ENCODE peak calls at places on chromosome 12, in ten cellular contexts. J is fibroblast of the aortic adventitia, U is tibial nerve, T is astrocyte of the spinal cord, R is cardiac muscle cell, W is A549, L is Panc1, S is suprapubic skin, V is colonic mucosa, P is PC-3. F is an unnamed sample.
A peak's percentile ranks its signal among the peaks of the same experiment; 100 is the strongest.

GRCh38 chr12:57740656-57741412 is 2.3 kb upstream of the AGAP2 start:
- DNase-seq in J (no peak), U (no peak), T (no peak), R (no peak), W (no peak), L (no peak), S (no peak), V (no peak), P (no peak), F (no peak)

GRCh38 chr12:120903818-120904773 is at the start of gene SPPL3:
- DNase-seq in J (peak; percentile 68), U (peak; percentile 89), T (peak; percentile 86), R (peak; percentile 93), W (peak; percentile 87), L (no peak), S (peak; percentile 94), V (peak; percentile 96), P (peak; percentile 88), F (peak; percentile 92)

GRCh38 chr12:107359382-107359781 is 266.0 kb upstream of the CRY1 start:
- DNase-seq in J (no peak), U (no peak), T (peak; percentile 79), R (peak; percentile 1), W (no peak), L (no peak), S (no peak), V (no peak), P (peak; percentile 76), F (no peak)

GRCh38 chr12:78278706-78279105 is 448.0 kb downstream of the NAV3 start:
- DNase-seq in J (no peak), U (no peak), T (no peak), R (no peak), W (no peak), L (no peak), S (no peak), V (no peak), P (no peak), F (no peak)

GRCh38 chr12:14187966-14188365 is 177.5 kb upstream of the ATF7IP start:
- DNase-seq in J (no peak), U (no peak), T (no peak), R (no peak), W (no peak), L (no peak), S (no peak), V (no peak), P (no peak), F (no peak)

GRCh38 chr12:101596172-101596571 is 1.4 kb downstream of the MYBPC1 start:
- DNase-seq in J (no peak), U (no peak), T (no peak), R (no peak), W (no peak), L (no peak), S (no peak), V (no peak), P (no peak), F (no peak)

GRCh38 chr12:98582093-98582492 is 11.4 kb upstream of the SLC25A3 start:
- DNase-seq in J (no peak), U (no peak), T (no peak), R (peak; percentile 20), W (no peak), L (no peak), S (no peak), V (no peak), P (peak; percentile 70), F (no peak)

GRCh38 chr12:6553051-6553868 is 2.6 kb downstream of the IFFO1 start:
- DNase-seq in J (peak; percentile 86), U (peak; percentile 49), T (peak; percentile 71), R (peak; percentile 80), W (no peak), L (no peak), S (no peak), V (no peak), P (no peak), F (no peak)

GRCh38 chr12:42442888-42443287 is 116.9 kb downstream of the PPHLN1 start:
- DNase-seq in J (no peak), U (no peak), T (no peak), R (no peak), W (no peak), L (no peak), S (no peak), V (no peak), P (no peak), F (no peak)
- H3K4me3 ChIP-seq in J (no peak overlapping the region), U (no peak overlapping the region), T (no peak overlapping the region), R (no peak overlapping the region), W (no peak overlapping the region), L (no peak overlapping the region), S (no peak overlapping the region), V (no peak overlapping the region), P (no peak overlapping the region), F (no peak overlapping the region)

GRCh38 chr12:102950107-102950949 is 7.1 kb upstream of the ASCL1 start:
- DNase-seq in J (no peak), U (no peak), T (no peak), R (no peak), W (no peak), L (no peak), S (no peak), V (no peak), P (no peak), F (no peak)
- TF ChIP-seq CTCF in J (no peak), U (no peak), T (no peak), R (no peak), W (no peak), L (peak; percentile 42), S (no peak), V (no peak), P (no peak), F (no peak)

GRCh38 chr12:128365831-128366231 is 98.9 kb downstream of the TMEM132C start:
- DNase-seq in J (no peak), U (no peak), T (no peak), R (peak; percentile 2), W (no peak), L (no peak), S (no peak), V (no peak), P (no peak), F (no peak)
- H3K4me3 ChIP-seq in J (no peak overlapping the region), U (no peak overlapping the region), T (no peak overlapping the region), R (peak overlapping the region; percentile 14), W (no peak overlapping the region), L (peak overlapping the region; percentile 31), S (peak overlapping the region; percentile 43), V (no peak overlapping the region), P (peak overlapping the region; percentile 41), F (no peak overlapping the region)

GRCh38 chr12:112559784-112560183 is 141.0 kb downstream of the PTPN11 start:
- DNase-seq in J (peak; percentile 16), U (no peak), T (no peak), R (peak; percentile 2), W (no peak), L (no peak), S (no peak), V (no peak), P (no peak), F (no peak)

GRCh38 chr12:112557954-112558630 is 139.3 kb downstream of the PTPN11 start:
- DNase-seq in J (no peak), U (no peak), T (no peak), R (no peak), W (no peak), L (no peak), S (no peak), V (no peak), P (no peak), F (no peak)

GRCh38 chr12:112551681-112552080 is 132.9 kb downstream of the PTPN11 start:
- DNase-seq in J (no peak), U (no peak), T (no peak), R (no peak), W (no peak), L (no peak), S (no peak), V (no peak), P (no peak), F (no peak)

DNA sequence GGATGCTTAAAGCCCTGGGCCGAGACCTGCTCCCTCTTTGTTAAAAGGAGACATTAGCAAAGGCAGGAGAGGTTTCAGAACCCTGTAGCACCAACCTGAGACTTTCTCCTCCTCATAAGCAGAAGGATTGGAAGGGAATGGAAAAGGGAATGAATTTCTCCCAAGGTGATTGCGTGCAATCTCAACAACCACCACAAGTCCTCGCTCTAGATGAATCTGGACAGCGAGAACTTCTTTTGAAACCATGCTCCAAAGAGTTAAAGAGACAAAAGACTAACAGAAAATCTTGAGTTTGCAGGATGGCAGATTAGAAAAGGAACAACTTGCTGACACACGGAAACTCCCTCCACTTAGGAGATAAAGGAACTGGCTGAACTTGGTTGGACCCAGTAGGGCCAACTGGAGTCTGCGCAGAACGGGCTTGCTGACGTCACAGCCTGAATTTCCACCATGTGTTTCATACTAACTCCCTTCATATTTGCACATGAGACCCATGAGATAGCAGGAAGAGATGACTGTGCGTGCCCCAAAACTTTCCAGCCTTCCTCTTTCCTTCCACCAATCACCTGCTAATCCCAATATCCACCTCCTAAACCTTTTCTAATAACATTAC is 137.0 kb downstream of the PTPN11 start:
- DNase-seq in J (no peak), U (no peak), T (no peak), R (no peak), W (peak; percentile 27), L (no peak), S (no peak), V (no peak), P (peak; percentile 22), F (no peak)
- TF ChIP-seq CTCF in J (no peak), U (no peak), T (no peak), R (no peak), W (no peak), L (no peak), S (no peak), V (no peak), P (peak; percentile 46), F (no peak)

DNA sequence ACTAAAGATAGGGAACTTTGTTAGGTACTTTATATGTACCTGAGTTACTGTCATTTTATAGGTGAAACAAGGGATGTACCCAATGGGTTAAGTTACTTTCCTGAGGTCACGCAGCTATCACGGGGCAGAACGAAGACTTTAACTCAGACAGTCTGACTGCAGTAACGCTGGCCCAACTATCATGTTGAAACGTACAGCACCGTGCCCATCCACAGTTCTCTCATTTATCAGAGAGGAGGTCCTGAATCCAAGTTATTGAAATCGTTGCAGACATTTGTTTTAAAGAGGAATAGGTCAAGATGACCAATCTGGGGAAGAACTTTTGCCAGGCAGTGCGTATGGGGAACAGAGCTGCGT is 587 bp upstream of the C12orf75 start:
- DNase-seq in J (no peak), U (no peak), T (no peak), R (no peak), W (no peak), L (no peak), S (no peak), V (no peak), P (no peak), F (no peak)
- H3K4me3 ChIP-seq in J (peak overlapping the region; percentile 75), U (no peak overlapping the region), T (peak overlapping the region; percentile 41), R (peak overlapping the region; percentile 77), W (peak overlapping the region; percentile 64), L (peak overlapping the region; percentile 86), S (peak overlapping the region; percentile 79), V (peak overlapping the region; percentile 88), P (peak overlapping the region; percentile 86), F (no peak overlapping the region)

GRCh38 chr12:49232940-49233841 is 31.7 kb upstream of the TUBA1C start:
- DNase-seq in J (no peak), U (no peak), T (peak; percentile 61), R (peak; percentile 59), W (no peak), L (no peak), S (no peak), V (peak; percentile 33), P (no peak), F (peak; percentile 40)
- TF ChIP-seq CTCF in J (no peak), U (peak; percentile 22), T (peak; percentile 36), R (peak; percentile 25), W (no peak), L (no peak), S (no peak), V (no peak), P (no peak), F (no peak)

GRCh38 chr12:28602760-28603638 is 412.7 kb downstream of the CCDC91 start:
- DNase-seq in J (no peak), U (no peak), T (no peak), R (peak; percentile 44), W (no peak), L (no peak), S (no peak), V (no peak), P (no peak), F (no peak)
- H3K4me3 ChIP-seq in J (no peak overlapping the region), U (no peak overlapping the region), T (no peak overlapping the region), R (no peak overlapping the region), W (no peak overlapping the region), L (no peak overlapping the region), S (no peak overlapping the region), V (no peak overlapping the region), P (no peak overlapping the region), F (no peak overlapping the region)